ENCODE peak calls at places on chromosomes 1 and 21, in five cellular contexts. G, D, X, V and F are unnamed samples.

GRCh38 chr1:94597701-94598100 is 56.1 kb upstream of the F3 start:
- DNase-seq in G (peak), D (peak), X (no peak), V (no peak), F (no peak)

GRCh38 chr1:167805041-167805556 is 83.3 kb downstream of the MPZL1 start:
- DNase-seq in G (no peak), D (no peak), X (no peak), V (no peak), F (no peak)

GRCh38 chr1:228417471-228418203 is 976 bp upstream of the TRIM17 start:
- DNase-seq in G (no peak), D (no peak), X (no peak), V (no peak), F (no peak)

GRCh38 chr1:159015440-159015909 is 5.8 kb downstream of the IFI16 start:
- DNase-seq in G (peak), D (peak), X (no peak), V (peak), F (peak)

GRCh38 chr1:203202431-203203245 is 16.1 kb upstream of the CHI3L1 start:
- DNase-seq in G (peak), D (peak), X (no peak), V (peak), F (peak)

GRCh38 chr1:8831329-8831728 is 13.9 kb upstream of the RERE start:
- DNase-seq in G (no peak), D (no peak), X (no peak), V (no peak), F (no peak)

GRCh38 chr1:110059133-110059863 is 11.2 kb downstream of the ALX3 start:
- DNase-seq in G (no peak), D (no peak), X (no peak), V (no peak), F (no peak)

GRCh38 chr21:44540741-44541288 is 820 bp upstream of the KRTAP10-1 start:
- DNase-seq in G (no peak), D (no peak), X (no peak), V (no peak), F (no peak)

DNA sequence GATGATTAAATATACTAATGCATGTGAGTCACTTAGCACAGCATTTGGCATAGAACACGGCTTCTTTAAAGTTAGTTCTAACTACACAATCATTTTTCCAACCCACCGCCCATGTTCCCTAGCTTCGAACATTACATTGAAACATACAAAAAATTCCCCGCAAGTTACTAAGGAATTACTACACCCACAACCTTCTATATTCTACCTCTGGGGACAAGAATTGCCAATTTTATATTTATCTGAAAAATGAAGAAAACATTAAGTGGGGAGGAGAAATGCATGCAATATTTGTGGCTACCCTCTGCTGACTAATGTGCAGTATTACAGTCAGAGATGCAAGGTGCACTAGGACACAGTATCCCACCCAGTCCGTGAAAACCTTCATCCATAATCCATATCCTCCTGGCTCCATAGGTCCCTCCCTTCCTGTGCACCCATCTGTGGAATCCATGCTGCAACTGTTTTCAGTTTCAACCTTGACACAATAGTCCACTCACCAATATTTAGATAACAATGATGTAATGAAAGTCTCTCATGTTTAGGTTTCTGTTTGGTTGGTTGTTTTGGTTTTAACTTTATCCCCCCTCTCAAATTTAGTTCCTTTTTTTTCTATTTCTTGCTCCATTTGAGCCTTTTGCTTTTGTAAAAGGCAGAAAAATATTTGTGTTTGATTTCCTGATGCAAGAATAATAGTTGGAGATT is 31.6 kb downstream of the RGS5 start:
- DNase-seq in G (peak), D (peak), X (no peak), V (no peak), F (no peak)
- TF ChIP-seq CTCF in G (peak), D (peak), X (peak), V (peak), F (peak)

DNA sequence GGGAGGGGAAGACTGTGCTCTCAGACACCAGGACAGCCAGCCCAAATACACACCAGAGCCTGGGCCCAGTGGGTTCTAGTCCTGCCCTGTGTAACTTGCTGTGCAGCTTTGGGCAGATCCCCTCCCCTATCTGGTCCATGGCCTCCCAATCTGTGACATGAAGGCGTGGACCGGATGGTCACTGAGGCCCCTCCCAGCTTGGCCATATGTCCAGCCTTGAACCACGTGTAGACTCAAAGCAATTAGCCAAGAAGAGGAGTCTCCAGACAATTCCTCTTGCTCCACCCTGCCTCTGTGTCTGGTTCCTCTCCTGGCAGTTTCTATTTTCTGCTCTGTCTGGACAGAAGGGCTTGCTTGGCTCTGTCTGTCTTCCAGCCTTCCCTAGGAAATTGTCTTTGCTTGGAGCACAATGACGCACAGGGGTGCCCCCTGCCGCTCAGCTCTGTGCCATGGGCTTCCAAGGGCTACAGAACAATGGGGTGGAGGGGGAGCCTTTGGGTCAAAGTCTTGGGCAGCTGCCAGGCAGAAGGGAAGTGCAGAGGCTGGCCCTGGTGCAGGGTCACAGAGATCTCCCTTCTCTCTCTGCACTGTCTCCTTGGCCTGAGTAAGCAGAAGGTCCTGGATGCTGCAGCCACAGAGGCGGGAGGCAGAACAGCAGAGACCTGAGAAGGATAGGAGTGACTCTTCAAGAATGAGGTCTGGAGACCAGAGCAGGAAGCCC is 66.1 kb downstream of the TENT5C start:
- DNase-seq in G (no peak), D (peak), X (peak), V (peak), F (no peak)
- TF ChIP-seq CTCF in G (peak), D (peak), X (peak), V (peak), F (peak)

DNA sequence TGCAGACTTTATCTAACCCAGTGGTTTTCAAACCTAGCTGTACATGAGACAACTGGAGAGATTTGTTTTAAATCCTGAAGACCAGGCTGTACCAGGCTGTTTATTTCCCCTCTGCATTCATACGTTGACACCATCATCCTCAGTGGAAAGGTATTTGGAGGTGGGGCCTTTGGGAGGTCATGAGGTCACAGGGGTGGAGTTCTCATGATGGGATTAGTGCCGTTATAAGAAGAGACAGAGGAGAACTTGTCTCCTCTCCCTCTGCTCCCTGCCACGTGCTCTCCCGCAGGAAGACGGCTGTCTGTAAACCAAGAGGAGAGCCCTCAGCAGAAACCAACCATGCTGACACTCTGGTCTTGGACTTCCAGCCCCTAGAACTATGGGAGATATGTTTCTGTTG is 165.4 kb downstream of the ADSS2 start:
- DNase-seq in G (no peak), D (no peak), X (no peak), V (no peak), F (no peak)
- TF ChIP-seq CTCF in G (no peak), D (no peak), X (no peak), V (no peak), F (no peak)

DNA sequence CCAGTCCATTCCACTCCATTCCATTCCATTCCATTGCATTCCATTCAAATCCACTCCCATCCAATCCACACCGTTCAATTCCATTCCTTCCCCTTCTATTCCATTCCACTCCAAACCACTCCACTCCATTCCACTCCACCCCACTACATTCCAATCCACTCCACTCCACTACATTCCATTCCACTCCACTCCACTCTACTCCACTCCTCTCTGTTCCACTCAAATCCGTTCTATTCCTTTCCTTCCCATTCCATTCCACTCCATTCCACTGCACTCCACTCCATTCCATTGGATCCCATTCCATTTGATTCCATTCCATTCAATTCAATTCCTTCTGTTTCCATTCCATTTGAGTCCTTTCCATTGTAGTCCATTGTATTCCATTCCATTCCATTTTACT is 2568.3 kb upstream of the TPTE start:
- DNase-seq in G (no peak), D (no peak), X (no peak), V (no peak), F (no peak)
- TF ChIP-seq CTCF in G (no peak), D (no peak), X (no peak), V (no peak), F (no peak)

GRCh38 chr1:226661965-226662364 is 77.1 kb downstream of the ITPKB start:
- DNase-seq in G (peak), D (no peak), X (no peak), V (no peak), F (no peak)
- TF ChIP-seq CTCF in G (no peak), D (peak), X (no peak), V (no peak), F (no peak)